ENCODE peak calls at places on chromosome 22, in ten cellular contexts. H is H7; F is NCI-H82; V is RWPE1; P is stimulated activated naive CD8-positive, alpha-beta T cell treated with anti-CD3 and anti-CD28 coated beads, Interleukin-15, Interleukin-2, amounts not matched to agents 100 U/mL and 50 U/mL, for 24 hours; T is activated naive CD4-positive, alpha-beta T cell treated with anti-CD3 and anti-CD28 coated beads, Interleukin-2, amount 50 U/mL, for 16 hours; A is IMR-90; J is GM23248; R is hypothalamus; O is astrocyte. M is an unnamed sample.

GRCh38 chr22:38193580-38193979 is 8.2 kb upstream of the MAFF start:
- DNase-seq in T (no peak), A (no peak), H (no peak), O (no peak), P (no peak), F (no peak), V (no peak), R (no peak), J (no peak), M (no peak)

GRCh38 chr22:37862570-37863325 is 13.5 kb downstream of the EIF3L start:
- DNase-seq in R (no peak), T (no peak), J (peak), H (no peak), F (no peak), V (no peak), P (no peak), O (peak), A (peak), M (no peak)

GRCh38 chr22:32701021-32701420 is 100.5 kb upstream of the TIMP3 start:
- DNase-seq in R (no peak), P (no peak), A (peak), H (no peak), V (no peak), O (peak), F (no peak), J (peak), T (no peak), M (no peak)

GRCh38 chr22:42179616-42180015 is 49.0 kb upstream of the CYP2D6 start:
- DNase-seq in O (peak), V (no peak), J (peak), P (no peak), F (no peak), R (no peak), H (no peak), T (no peak), A (peak), M (no peak)

GRCh38 chr22:38724926-38725571 is 19.3 kb downstream of the GTPBP1 start:
- DNase-seq in A (peak), R (peak), V (no peak), P (no peak), F (peak), H (peak), O (no peak), J (peak), T (no peak), M (no peak)

GRCh38 chr22:32217465-32217864 is 12.6 kb upstream of the RFPL2 start:
- DNase-seq in R (no peak), V (no peak), F (no peak), T (no peak), J (no peak), A (no peak), P (no peak), O (no peak), H (no peak), M (no peak)

GRCh38 chr22:37330200-37331033 is 48.1 kb downstream of the CYTH4 start:
- DNase-seq in F (peak), J (peak), T (no peak), P (peak), A (peak), R (peak), O (peak), V (peak), H (peak), M (peak)

GRCh38 chr22:27919943-27920755 is 1.1 kb upstream of the PITPNB start:
- DNase-seq in A (peak), R (peak), F (peak), O (peak), H (peak), T (no peak), V (no peak), P (no peak), J (peak), M (no peak)

GRCh38 chr22:36385491-36386350 is 2.0 kb downstream of the MYH9 start:
- DNase-seq in V (peak), O (no peak), T (peak), H (peak), J (peak), F (no peak), P (peak), A (no peak), R (peak), M (no peak)

GRCh38 chr22:44260216-44261035 is 52.3 kb downstream of the SHISAL1 start:
- DNase-seq in O (no peak), P (no peak), T (no peak), V (no peak), J (no peak), R (no peak), F (no peak), H (no peak), A (no peak), M (no peak)